ENCODE peak calls at places on chromosomes 11 and 22, in four cellular contexts. C is AG09319, V is neural progenitor cell, T is body of pancreas. B is an unnamed sample.

GRCh38 chr11:16086229-16086628 is 270.1 kb downstream of the SOX6 start:
- DNase-seq in T (no peak), V (peak), C (no peak), B (peak)

GRCh38 chr11:73394416-73395296 is 18.5 kb downstream of the RELT start:
- DNase-seq in T (no peak), C (no peak), V (no peak), B (no peak)

GRCh38 chr11:10032991-10033390 is 261.0 kb downstream of the SBF2 start:
- DNase-seq in C (no peak), V (no peak), T (no peak), B (no peak)

GRCh38 chr22:44403166-44403565 is 90.4 kb upstream of the SHISAL1 start:
- DNase-seq in C (no peak), V (no peak), T (no peak), B (no peak)

GRCh38 chr11:61106296-61106695 is 4.0 kb downstream of the CD5 start:
- DNase-seq in T (no peak), V (no peak), C (no peak), B (no peak)

GRCh38 chr11:73667906-73668305 is 21.5 kb downstream of the PLEKHB1 start:
- DNase-seq in T (no peak), C (no peak), V (no peak), B (no peak)

GRCh38 chr11:94747136-94748110 is 20.7 kb upstream of the AMOTL1 start:
- DNase-seq in C (no peak), V (no peak), T (no peak), B (no peak)

GRCh38 chr22:36244522-36245391 is 5.4 kb upstream of the APOL2 start:
- DNase-seq in T (no peak), C (no peak), V (no peak), B (no peak)

GRCh38 chr22:49113758-49114157 is 713.9 kb downstream of the BRD1 start:
- DNase-seq in T (no peak), V (no peak), C (no peak), B (no peak)

GRCh38 chr11:104858882-104859735 is 39.2 kb downstream of the CASP12 start:
- DNase-seq in C (no peak), V (no peak), T (no peak), B (no peak)

GRCh38 chr11:90223248-90223585 is 368 bp upstream of the CHORDC1 start:
- DNase-seq in C (no peak), V (no peak), T (no peak), B (no peak)

GRCh38 chr11:94332814-94333213 is 28.4 kb downstream of the IZUMO1R start:
- DNase-seq in T (no peak), V (no peak), C (no peak), B (no peak)

GRCh38 chr11:8018742-8019631 is 31.9 kb downstream of the EIF3F start:
- DNase-seq in V (peak), C (no peak), T (peak), B (no peak)

GRCh38 chr22:40345801-40346177 is 511 bp upstream of the ADSL start:
- DNase-seq in C (no peak), T (peak), V (peak), B (no peak)

GRCh38 chr11:69444381-69445130 is 36.9 kb upstream of the LINC01488 start:
- DNase-seq in C (peak), V (peak), T (peak), B (peak)

GRCh38 chr22:20083891-20084546 is 4.0 kb downstream of the DGCR8 start:
- DNase-seq in V (no peak), T (no peak), C (no peak), B (no peak)

GRCh38 chr11:124915541-124916369 is 3.3 kb upstream of the HEPN1 start:
- DNase-seq in T (no peak), C (no peak), V (no peak), B (no peak)

GRCh38 chr22:23604939-23605712 is 25.0 kb upstream of the IGLL1 start:
- DNase-seq in V (no peak), C (no peak), T (no peak), B (no peak)

GRCh38 chr11:58562375-58562800 is 13.3 kb downstream of the LPXN start:
- DNase-seq in T (no peak), C (no peak), V (no peak), B (no peak)

GRCh38 chr11:102201776-102202175 is 91.5 kb downstream of the YAP1 start:
- DNase-seq in T (no peak), C (no peak), V (no peak), B (no peak)

GRCh38 chr11:131597875-131598274 is 227.5 kb downstream of the NTM start:
- DNase-seq in T (no peak), C (no peak), V (no peak), B (no peak)

GRCh38 chr11:103889679-103890078 is 146.8 kb upstream of the DDI1 start:
- DNase-seq in C (no peak), V (no peak), T (no peak), B (no peak)

GRCh38 chr11:72294566-72295395 is 50.8 kb upstream of the PHOX2A start:
- DNase-seq in C (no peak), T (no peak), V (no peak), B (no peak)

GRCh38 chr11:11496879-11497278 is 124.9 kb downstream of the GALNT18 start:
- DNase-seq in T (no peak), C (no peak), V (no peak), B (no peak)

GRCh38 chr11:58968251-58968711 is 29.0 kb downstream of the GLYATL1 start:
- DNase-seq in V (peak), C (no peak), T (peak), B (no peak)

GRCh38 chr11:74226907-74227306 is 55.8 kb downstream of the PPME1 start:
- DNase-seq in T (no peak), C (no peak), V (no peak), B (no peak)

GRCh38 chr11:117428186-117428855 is 100.7 kb downstream of the CEP164 start:
- DNase-seq in C (no peak), T (no peak), V (no peak), B (no peak)

GRCh38 chr22:42473484-42474193 is 41.4 kb upstream of the NFAM1 start:
- DNase-seq in T (no peak), C (peak), V (peak), B (peak)

GRCh38 chr11:123251656-123252344 is 56.8 kb upstream of the CLMP start:
- DNase-seq in T (peak), V (no peak), C (no peak), B (no peak)

GRCh38 chr22:49850021-49850911 is 3.4 kb upstream of the ZBED4 start:
- DNase-seq in T (no peak), C (no peak), V (no peak), B (no peak)

DNA sequence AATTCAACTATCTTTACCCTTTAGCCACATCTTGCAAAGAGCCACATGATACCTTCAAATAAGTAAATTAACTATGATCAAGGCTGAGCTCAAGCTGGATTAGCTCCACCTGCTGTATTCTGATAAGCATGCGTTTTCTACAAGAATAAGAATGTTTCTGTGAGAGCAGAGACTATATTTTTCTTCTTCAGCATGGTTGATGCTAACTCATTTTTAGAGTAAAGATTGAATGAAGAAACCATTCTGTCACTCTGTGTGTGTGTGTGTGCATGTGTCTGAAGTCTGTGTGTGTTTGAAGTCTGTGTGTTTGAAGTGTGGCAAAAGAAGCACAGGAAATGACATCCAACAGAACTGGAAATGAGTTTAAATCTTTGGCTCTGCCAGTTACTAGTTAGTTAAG is 12.0 kb upstream of the LAYN start:
- DNase-seq in C (no peak), V (no peak), T (no peak), B (no peak)
- TF ChIP-seq CTCF in C (no peak), V (no peak), T (no peak), B (peak)

GRCh38 chr11:119729581-119730346 is 764 bp upstream of the NECTIN1 start:
- DNase-seq in T (peak), V (peak), C (peak), B (no peak)
- TF ChIP-seq CTCF in T (no peak), V (no peak), C (no peak), B (no peak)

GRCh38 chr11:47642099-47642855 is at the start of gene MTCH2:
- DNase-seq in C (peak), V (peak), T (peak), B (peak)

GRCh38 chr11:47641585-47642098 is 717 bp downstream of the MTCH2 start:
- DNase-seq in C (no peak), T (no peak), V (peak), B (no peak)

GRCh38 chr11:47645500-47645899 is 3.1 kb upstream of the MTCH2 start:
- DNase-seq in C (no peak), T (no peak), V (no peak), B (no peak)

DNA sequence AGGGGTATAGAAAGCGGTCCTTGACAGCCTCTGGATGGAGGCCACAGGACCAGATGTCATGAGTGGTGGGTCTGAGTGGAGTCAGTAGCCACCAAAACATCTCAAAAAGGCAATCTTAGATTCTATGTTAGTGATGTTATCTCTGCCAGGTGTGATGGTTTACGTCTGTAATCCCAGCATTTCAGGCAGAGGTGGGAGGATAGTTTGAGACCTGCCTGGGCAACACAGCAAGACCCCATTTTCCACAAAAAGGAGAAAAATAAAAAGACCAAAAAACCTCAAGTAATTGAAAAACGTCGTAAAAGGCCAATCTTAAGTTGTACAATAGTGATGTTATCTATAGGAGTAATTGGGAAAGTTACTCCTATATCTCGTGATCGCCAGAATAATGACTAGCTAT is 3.7 kb upstream of the MTCH2 start:
- DNase-seq in V (no peak), C (no peak), T (no peak), B (no peak)
- TF ChIP-seq CTCF in V (no peak), C (no peak), T (no peak), B (no peak)

GRCh38 chr11:66327171-66328035 is 8.8 kb downstream of the RIN1 start:
- DNase-seq in V (no peak), T (no peak), C (no peak), B (no peak)
- TF ChIP-seq CTCF in V (no peak), T (no peak), C (no peak), B (no peak)

GRCh38 chr11:134223836-134224709 is at the start of the genes NCAPD3 and VPS26B:
- DNase-seq in V (peak), C (peak), T (peak), B (peak)
- TF ChIP-seq CTCF in V (peak), C (no peak), T (peak), B (no peak)

DNA sequence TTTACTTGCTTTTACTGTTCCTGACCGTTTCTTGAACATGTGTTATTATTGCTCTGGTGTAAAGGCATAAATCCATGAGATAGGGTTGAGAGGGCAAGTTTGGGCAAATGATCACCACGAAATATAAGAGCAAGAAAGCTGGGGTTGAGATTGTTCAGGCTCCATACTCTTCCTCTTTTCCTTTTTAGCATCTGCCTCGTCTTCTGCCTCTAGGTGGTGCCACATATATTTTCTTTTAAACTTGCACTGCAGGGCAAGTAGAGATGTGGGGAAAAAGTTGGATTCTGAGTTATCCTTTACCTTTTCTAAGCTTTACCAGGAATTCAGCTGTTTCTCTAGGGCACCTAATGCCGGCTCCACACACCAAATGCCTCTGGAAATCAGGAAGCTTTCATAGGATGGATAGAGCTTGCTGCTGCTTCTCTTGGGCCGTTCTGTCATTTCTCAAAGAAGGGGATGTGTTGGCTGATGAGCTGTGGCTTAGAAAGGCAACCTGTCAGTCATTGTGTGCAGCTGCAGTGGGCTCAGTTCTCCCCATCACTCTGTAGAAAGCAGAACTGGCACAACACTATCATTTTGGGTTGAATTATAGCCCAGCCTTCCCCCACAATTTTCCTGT is 98.2 kb downstream of the LDLRAD3 start:
- DNase-seq in C (no peak), T (no peak), V (no peak), B (no peak)
- TF ChIP-seq CTCF in C (peak), T (peak), V (peak), B (peak)